ENCODE peak calls at places on chromosomes 1 and 21, in six cellular contexts. A is CD8-positive, alpha-beta T cell; S is neuronal stem cell; T is AG08396; E is midbrain; C is NCI-H524. Z is an unnamed sample.

GRCh38 chr21:43884861-43885370 is 19.9 kb downstream of the AGPAT3 start:
- DNase-seq in A (no peak), S (no peak), T (no peak), E (no peak), C (no peak), Z (no peak)

GRCh38 chr1:25527946-25528595 is 15.3 kb upstream of the LDLRAP1 start:
- DNase-seq in A (no peak), S (no peak), T (no peak), E (no peak), C (no peak), Z (no peak)

GRCh38 chr1:151924691-151925587 is 15.6 kb upstream of the THEM4 start:
- DNase-seq in A (no peak), S (no peak), T (no peak), E (no peak), C (no peak), Z (no peak)

GRCh38 chr1:2632051-2632430 is 775 bp downstream of the MMEL1 start:
- DNase-seq in A (no peak), S (no peak), T (no peak), E (no peak), C (no peak), Z (no peak)

GRCh38 chr1:228013322-228014234 is 6.8 kb downstream of the WNT3A start:
- DNase-seq in A (no peak), S (no peak), T (no peak), E (no peak), C (no peak), Z (no peak)

GRCh38 chr1:201266774-201267173 is 16.5 kb upstream of the PKP1 start:
- DNase-seq in A (no peak), S (no peak), T (peak), E (no peak), C (no peak), Z (peak)

GRCh38 chr1:5648410-5649165 is 343.6 kb downstream of the NPHP4 start:
- DNase-seq in A (no peak), S (no peak), T (no peak), E (no peak), C (no peak), Z (no peak)

GRCh38 chr1:62841587-62842169 is 57.7 kb downstream of the ATG4C start:
- DNase-seq in A (no peak), S (peak), T (peak), E (peak), C (peak), Z (peak)

GRCh38 chr1:177432897-177433296 is 262.1 kb downstream of the BRINP2 start:
- DNase-seq in A (no peak), S (no peak), T (peak), E (no peak), C (no peak), Z (no peak)

GRCh38 chr1:72724951-72725863 is 442.9 kb upstream of the NEGR1 start:
- DNase-seq in A (no peak), S (peak), T (no peak), E (no peak), C (no peak), Z (no peak)

GRCh38 chr1:7407547-7407895 is 363.6 kb upstream of the VAMP3 start:
- DNase-seq in A (peak), S (no peak), T (no peak), E (no peak), C (no peak), Z (no peak)

GRCh38 chr1:27960762-27961645 is 1.2 kb downstream of the XKR8 start:
- DNase-seq in A (no peak), S (no peak), T (peak), E (no peak), C (no peak), Z (peak)

GRCh38 chr1:7149080-7149838 is 364.0 kb downstream of the CAMTA1 start:
- DNase-seq in A (no peak), S (no peak), T (peak), E (peak), C (no peak), Z (no peak)

GRCh38 chr1:51969038-51969705 is 21.3 kb downstream of the RAB3B start:
- DNase-seq in A (no peak), S (no peak), T (peak), E (no peak), C (no peak), Z (peak)

GRCh38 chr1:212463565-212464270 is 31.0 kb downstream of the NENF start:
- DNase-seq in A (no peak), S (no peak), T (no peak), E (peak), C (no peak), Z (no peak)

GRCh38 chr1:210233216-210233494 is 559 bp downstream of the SERTAD4 start:
- DNase-seq in A (no peak), S (no peak), T (peak), E (no peak), C (no peak), Z (peak)

GRCh38 chr1:228037401-228038386 is 30.9 kb downstream of the WNT3A start:
- DNase-seq in A (no peak), S (peak), T (no peak), E (no peak), C (no peak), Z (peak)

GRCh38 chr1:24709748-24710416 is 35.4 kb upstream of the CLIC4 start:
- DNase-seq in A (peak), S (no peak), T (no peak), E (no peak), C (no peak), Z (no peak)

GRCh38 chr1:9577423-9577822 is 11.3 kb upstream of the TMEM201 start:
- DNase-seq in A (no peak), S (no peak), T (no peak), E (no peak), C (no peak), Z (no peak)

GRCh38 chr1:26368006-26368405 is 4.5 kb downstream of the ZNF683 start:
- DNase-seq in A (no peak), S (no peak), T (no peak), E (no peak), C (no peak), Z (no peak)

GRCh38 chr1:44822981-44823451 is 14.7 kb downstream of the BTBD19 start:
- DNase-seq in A (no peak), S (no peak), T (no peak), E (no peak), C (no peak), Z (no peak)

GRCh38 chr1:92968138-92969032 is 7.1 kb upstream of the DIPK1A start:
- DNase-seq in A (no peak), S (no peak), T (peak), E (no peak), C (no peak), Z (peak)

GRCh38 chr1:33560680-33561079 is 88.2 kb downstream of the ZSCAN20 start:
- DNase-seq in A (no peak), S (no peak), T (no peak), E (no peak), C (no peak), Z (no peak)

GRCh38 chr1:210280221-210280620 is 47.6 kb downstream of the SERTAD4 start:
- DNase-seq in A (no peak), S (no peak), T (no peak), E (no peak), C (no peak), Z (no peak)

GRCh38 chr21:20647603-20648002 is 350.6 kb upstream of the NCAM2 start:
- DNase-seq in A (no peak), S (no peak), T (no peak), E (no peak), C (no peak), Z (no peak)

GRCh38 chr1:39110325-39110851 is 84.2 kb downstream of the NDUFS5 start:
- DNase-seq in A (no peak), S (no peak), T (peak), E (peak), C (no peak), Z (no peak)

GRCh38 chr21:27498025-27498424 is 531.1 kb upstream of the ADAMTS5 start:
- DNase-seq in A (no peak), S (no peak), T (no peak), E (no peak), C (no peak), Z (no peak)

Z was measured in ACHN.